ENCODE peak calls at places on chromosomes 16 and 17, in eight cellular contexts. One of them, this sample, is unnamed.

GRCh38 chr17:73986641-73987177 is 216.8 kb upstream of the RPL38 start:
- DNase-seq in HCT116: no peak
- DNase-seq in A549: no peak
- DNase-seq in K562: no peak
- DNase-seq in SK-N-SH: no peak
- DNase-seq in IMR-90: no peak
- DNase-seq in HepG2: no peak
- DNase-seq in H1: no peak
- DNase-seq in this sample: no peak

GRCh38 chr17:28857848-28858360 is 3.1 kb downstream of the ERAL1 start:
- DNase-seq in HCT116: no peak
- DNase-seq in A549: no peak
- DNase-seq in K562: no peak
- DNase-seq in SK-N-SH: no peak
- DNase-seq in IMR-90: no peak
- DNase-seq in HepG2: no peak
- DNase-seq in H1: no peak
- DNase-seq in this sample: no peak

GRCh38 chr17:39197380-39198185 is at the start of gene CACNB1:
- DNase-seq in HCT116: no peak
- DNase-seq in A549: peak
- DNase-seq in K562: peak
- DNase-seq in SK-N-SH: peak
- DNase-seq in IMR-90: peak
- DNase-seq in HepG2: peak
- DNase-seq in H1: peak
- DNase-seq in this sample: no peak

GRCh38 chr16:12484987-12485386 is 318.7 kb downstream of the CPPED1 start:
- DNase-seq in HCT116: no peak
- DNase-seq in A549: no peak
- DNase-seq in K562: no peak
- DNase-seq in SK-N-SH: no peak
- DNase-seq in IMR-90: no peak
- DNase-seq in HepG2: no peak
- DNase-seq in H1: no peak
- DNase-seq in this sample: no peak

GRCh38 chr17:34578016-34578415 is 1.4 kb upstream of the TMEM132E start:
- DNase-seq in HCT116: no peak
- DNase-seq in A549: no peak
- DNase-seq in K562: no peak
- DNase-seq in SK-N-SH: no peak
- DNase-seq in IMR-90: no peak
- DNase-seq in HepG2: no peak
- DNase-seq in H1: no peak
- DNase-seq in this sample: no peak

GRCh38 chr16:10782628-10783027 is 36.0 kb downstream of the TVP23A start:
- DNase-seq in HCT116: no peak
- DNase-seq in A549: no peak
- DNase-seq in K562: no peak
- DNase-seq in SK-N-SH: no peak
- DNase-seq in IMR-90: no peak
- DNase-seq in HepG2: no peak
- DNase-seq in H1: no peak
- DNase-seq in this sample: no peak

GRCh38 chr16:79932564-79932963 is 332.0 kb upstream of the MAF start:
- DNase-seq in HCT116: no peak
- DNase-seq in A549: no peak
- DNase-seq in K562: no peak
- DNase-seq in SK-N-SH: no peak
- DNase-seq in IMR-90: no peak
- DNase-seq in HepG2: no peak
- DNase-seq in H1: no peak
- DNase-seq in this sample: no peak

GRCh38 chr16:10122026-10122425 is 60.2 kb downstream of the GRIN2A start:
- DNase-seq in HCT116: no peak
- DNase-seq in A549: no peak
- DNase-seq in K562: no peak
- DNase-seq in SK-N-SH: no peak
- DNase-seq in IMR-90: no peak
- DNase-seq in HepG2: no peak
- DNase-seq in H1: no peak
- DNase-seq in this sample: no peak

GRCh38 chr17:47882247-47882646 is 13.8 kb upstream of the SP2 start:
- DNase-seq in HCT116: no peak
- DNase-seq in A549: no peak
- DNase-seq in K562: no peak
- DNase-seq in SK-N-SH: no peak
- DNase-seq in IMR-90: peak
- DNase-seq in HepG2: no peak
- DNase-seq in H1: no peak
- DNase-seq in this sample: no peak

GRCh38 chr17:12089809-12090384 is 69.2 kb downstream of the MAP2K4 start:
- DNase-seq in HCT116: no peak
- DNase-seq in A549: peak
- DNase-seq in K562: no peak
- DNase-seq in SK-N-SH: no peak
- DNase-seq in IMR-90: peak
- DNase-seq in HepG2: peak
- DNase-seq in H1: no peak
- DNase-seq in this sample: no peak

GRCh38 chr17:81399481-81400153 is 4.4 kb downstream of the BAHCC1 start:
- DNase-seq in HCT116: no peak
- DNase-seq in A549: no peak
- DNase-seq in K562: peak
- DNase-seq in SK-N-SH: peak
- DNase-seq in IMR-90: no peak
- DNase-seq in HepG2: no peak
- DNase-seq in H1: no peak
- DNase-seq in this sample: no peak

GRCh38 chr16:7755347-7755746 is 422.7 kb downstream of the RBFOX1 start:
- DNase-seq in HCT116: no peak
- DNase-seq in A549: no peak
- DNase-seq in K562: no peak
- DNase-seq in SK-N-SH: no peak
- DNase-seq in IMR-90: no peak
- DNase-seq in HepG2: no peak
- DNase-seq in H1: no peak
- DNase-seq in this sample: no peak

GRCh38 chr17:36507266-36507665 is 20.8 kb downstream of the ZNHIT3 start:
- DNase-seq in HCT116: no peak
- DNase-seq in A549: no peak
- DNase-seq in K562: no peak
- DNase-seq in SK-N-SH: no peak
- DNase-seq in IMR-90: no peak
- DNase-seq in HepG2: no peak
- DNase-seq in H1: no peak
- DNase-seq in this sample: no peak

GRCh38 chr17:80953471-80954315 is 37.9 kb upstream of the CHMP6 start:
- DNase-seq in HCT116: no peak
- DNase-seq in A549: no peak
- DNase-seq in K562: no peak
- DNase-seq in SK-N-SH: no peak
- DNase-seq in IMR-90: no peak
- DNase-seq in HepG2: no peak
- DNase-seq in H1: no peak
- DNase-seq in this sample: no peak

GRCh38 chr17:1399366-1399678 is 700 bp downstream of the YWHAE start:
- DNase-seq in HCT116: no peak
- DNase-seq in A549: no peak
- DNase-seq in K562: no peak
- DNase-seq in SK-N-SH: no peak
- DNase-seq in IMR-90: no peak
- DNase-seq in HepG2: no peak
- DNase-seq in H1: no peak
- DNase-seq in this sample: no peak

GRCh38 chr17:51425793-51426192 is 165.4 kb downstream of the UTP18 start:
- DNase-seq in HCT116: no peak
- DNase-seq in A549: no peak
- DNase-seq in K562: no peak
- DNase-seq in SK-N-SH: no peak
- DNase-seq in IMR-90: no peak
- DNase-seq in HepG2: no peak
- DNase-seq in H1: no peak
- DNase-seq in this sample: no peak

GRCh38 chr17:13601317-13601775 is 383 bp downstream of the HS3ST3A1 start:
- DNase-seq in HCT116: no peak
- DNase-seq in A549: no peak
- DNase-seq in K562: no peak
- DNase-seq in SK-N-SH: peak
- DNase-seq in IMR-90: no peak
- DNase-seq in HepG2: no peak
- DNase-seq in H1: no peak
- DNase-seq in this sample: no peak

GRCh38 chr16:68370921-68371651 is 60.3 kb downstream of the PRMT7 start:
- DNase-seq in HCT116: no peak
- DNase-seq in A549: no peak
- DNase-seq in K562: no peak
- DNase-seq in SK-N-SH: no peak
- DNase-seq in IMR-90: no peak
- DNase-seq in HepG2: no peak
- DNase-seq in H1: no peak
- DNase-seq in this sample: no peak

GRCh38 chr17:16199093-16199492 is 16.2 kb downstream of the NCOR1 start:
- DNase-seq in HCT116: no peak
- DNase-seq in A549: no peak
- DNase-seq in K562: no peak
- DNase-seq in SK-N-SH: no peak
- DNase-seq in IMR-90: peak
- DNase-seq in HepG2: no peak
- DNase-seq in H1: no peak
- DNase-seq in this sample: no peak
- TF ChIP-seq RAD21 in HCT116: no peak
- TF ChIP-seq RAD21 in A549: no peak
- TF ChIP-seq RAD21 in K562: no peak
- TF ChIP-seq RAD21 in SK-N-SH: no peak
- TF ChIP-seq RAD21 in IMR-90: no peak
- TF ChIP-seq RAD21 in HepG2: no peak
- TF ChIP-seq RAD21 in H1: no peak
- TF ChIP-seq RAD21 in this sample: no peak

DNA sequence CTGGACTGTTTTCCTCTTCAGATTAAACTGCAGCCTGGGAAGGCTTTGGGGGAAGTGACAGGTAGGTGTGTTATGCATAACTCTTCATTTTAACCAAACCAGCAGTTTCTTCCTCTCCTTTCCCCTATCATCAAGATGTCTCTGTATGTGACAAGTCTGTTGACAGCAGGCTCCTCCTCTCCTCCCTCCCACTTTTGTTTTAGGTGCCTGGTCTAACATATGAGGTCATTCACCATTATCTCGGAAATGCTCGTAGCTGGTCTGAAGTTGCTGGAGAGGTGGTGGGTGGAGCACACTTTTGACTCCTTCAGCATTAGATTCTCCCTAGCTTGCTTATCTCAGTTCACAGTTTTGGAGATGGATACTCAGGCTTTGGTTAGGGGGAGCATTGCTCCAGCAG is 571.0 kb upstream of the EEF2KMT start:
- DNase-seq in HCT116: no peak
- DNase-seq in A549: no peak
- DNase-seq in K562: peak
- DNase-seq in SK-N-SH: no peak
- DNase-seq in IMR-90: no peak
- DNase-seq in HepG2: no peak
- DNase-seq in H1: no peak
- DNase-seq in this sample: no peak
- TF ChIP-seq RAD21 in HCT116: no peak
- TF ChIP-seq RAD21 in A549: no peak
- TF ChIP-seq RAD21 in K562: no peak
- TF ChIP-seq RAD21 in SK-N-SH: no peak
- TF ChIP-seq RAD21 in IMR-90: no peak
- TF ChIP-seq RAD21 in HepG2: no peak
- TF ChIP-seq RAD21 in H1: no peak
- TF ChIP-seq RAD21 in this sample: no peak

GRCh38 chr17:57415737-57416354 is 159.5 kb downstream of the MSI2 start:
- DNase-seq in HCT116: no peak
- DNase-seq in A549: no peak
- DNase-seq in K562: no peak
- DNase-seq in SK-N-SH: no peak
- DNase-seq in IMR-90: no peak
- DNase-seq in HepG2: no peak
- DNase-seq in H1: no peak
- DNase-seq in this sample: no peak
- TF ChIP-seq RAD21 in HCT116: no peak
- TF ChIP-seq RAD21 in A549: no peak
- TF ChIP-seq RAD21 in K562: no peak
- TF ChIP-seq RAD21 in SK-N-SH: no peak
- TF ChIP-seq RAD21 in IMR-90: no peak
- TF ChIP-seq RAD21 in HepG2: no peak
- TF ChIP-seq RAD21 in H1: no peak
- TF ChIP-seq RAD21 in this sample: no peak

DNA sequence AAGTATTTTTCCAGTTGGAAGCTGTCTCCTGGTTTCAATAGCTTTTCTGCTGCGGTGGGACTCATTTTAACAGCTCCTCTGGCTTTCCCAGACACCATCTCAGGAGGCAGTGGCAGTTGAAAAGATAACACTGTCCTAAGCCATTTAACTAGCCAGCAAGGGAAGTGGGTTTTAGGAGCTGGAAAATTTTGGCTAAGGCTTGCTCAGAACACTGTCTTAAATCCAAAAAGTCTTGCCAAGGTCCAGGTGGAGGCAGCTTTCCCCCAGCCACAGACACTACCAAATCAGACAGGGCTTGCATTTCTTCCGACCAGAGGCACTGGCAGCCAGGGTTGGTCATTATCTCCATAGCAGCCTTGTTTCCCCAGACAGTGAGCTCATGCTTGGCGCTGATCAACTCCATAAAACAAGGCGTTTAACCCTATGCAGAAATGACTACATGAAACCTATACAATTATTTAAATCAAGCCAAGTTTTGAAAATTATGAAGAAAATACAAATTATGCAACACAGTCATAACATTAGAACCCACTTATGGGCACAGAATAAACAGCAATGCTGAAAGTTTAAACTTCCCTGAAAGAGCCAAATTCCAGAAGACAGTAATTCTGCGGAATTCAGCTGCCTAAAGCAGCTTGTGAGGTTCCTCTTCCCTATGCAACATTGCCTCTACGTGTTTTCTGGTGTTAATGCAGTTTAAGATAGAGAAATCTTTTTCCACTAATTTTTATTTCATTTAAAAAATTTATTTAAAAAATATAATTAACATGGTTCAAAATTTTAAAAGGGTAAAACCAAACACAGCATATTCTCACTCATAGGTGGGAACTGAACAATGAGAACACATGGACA is 25.0 kb downstream of the GABARAPL2 start:
- DNase-seq in HCT116: no peak
- DNase-seq in A549: no peak
- DNase-seq in K562: no peak
- DNase-seq in SK-N-SH: peak
- DNase-seq in IMR-90: peak
- DNase-seq in HepG2: no peak
- DNase-seq in H1: no peak
- DNase-seq in this sample: no peak
- TF ChIP-seq RAD21 in HCT116: no peak
- TF ChIP-seq RAD21 in A549: no peak
- TF ChIP-seq RAD21 in K562: peak
- TF ChIP-seq RAD21 in SK-N-SH: peak
- TF ChIP-seq RAD21 in IMR-90: peak
- TF ChIP-seq RAD21 in HepG2: no peak
- TF ChIP-seq RAD21 in H1: peak
- TF ChIP-seq RAD21 in this sample: no peak